ENCODE peak calls at places on chromosome 20, in seven cellular contexts. W, S, X, F, Y, V and C are unnamed samples.
A peak's percentile ranks its signal among the peaks of the same experiment; 100 is the strongest.

GRCh38 chr20:3245156-3245555 is 6.2 kb upstream of the SLC4A11 start:
- DNase-seq in S (no peak), W (no peak), X (no peak), V (no peak), Y (no peak), F (no peak), C (no peak)

GRCh38 chr20:24488064-24488799 is 18.8 kb downstream of the SYNDIG1 start:
- DNase-seq in X (no peak), Y (no peak), F (no peak), S (no peak), W (no peak), V (no peak), C (no peak)

GRCh38 chr20:17621229-17621968 is 51.5 kb downstream of the DSTN start:
- DNase-seq in Y (no peak), V (no peak), W (no peak), F (no peak), S (no peak), X (peak; percentile 5), C (no peak)

GRCh38 chr20:48205786-48206185 is 420.5 kb upstream of the SULF2 start:
- DNase-seq in F (no peak), W (no peak), Y (no peak), V (no peak), S (no peak), X (no peak), C (no peak)

GRCh38 chr20:62217913-62218773 is 1.9 kb downstream of the HRH3 start:
- DNase-seq in W (no peak), F (no peak), S (no peak), V (no peak), Y (no peak), X (no peak), C (no peak)

GRCh38 chr20:32018269-32019155 is 8.3 kb downstream of the CCM2L start:
- DNase-seq in Y (peak; percentile 58), X (peak; percentile 35), S (no peak), V (peak; percentile 98), W (peak; percentile 48), F (peak; percentile 76), C (peak; percentile 82)

GRCh38 chr20:48823960-48824497 is 3.8 kb downstream of the PREX1 start:
- DNase-seq in F (no peak), V (no peak), Y (peak; percentile 42), S (peak; percentile 49), X (no peak), W (no peak), C (no peak)

GRCh38 chr20:38883081-38883980 is 42.9 kb upstream of the FAM83D start:
- DNase-seq in W (no peak), X (peak; percentile 60), V (no peak), S (no peak), Y (no peak), F (no peak), C (peak; percentile 97)

GRCh38 chr20:64146301-64146935 is 17.8 kb upstream of the MYT1 start:
- DNase-seq in F (peak; percentile 35), W (no peak), S (no peak), X (no peak), V (no peak), Y (no peak), C (no peak)

GRCh38 chr20:61502433-61502832 is 250.4 kb downstream of the CDH4 start:
- DNase-seq in F (no peak), W (no peak), X (no peak), V (no peak), Y (no peak), S (no peak), C (no peak)

GRCh38 chr20:2729251-2729713 is 36.7 kb downstream of the EBF4 start:
- DNase-seq in V (no peak), X (no peak), W (peak; percentile 32), Y (no peak), S (no peak), F (no peak), C (no peak)

GRCh38 chr20:21518292-21518991 is 4.6 kb upstream of the NKX2-2 start:
- DNase-seq in V (no peak), W (no peak), F (no peak), Y (no peak), S (no peak), X (no peak), C (no peak)

GRCh38 chr20:483791-484644 is 21.7 kb upstream of the TBC1D20 start:
- DNase-seq in S (no peak), F (peak; percentile 68), X (peak; percentile 46), Y (no peak), W (no peak), V (no peak), C (no peak)

GRCh38 chr20:2869381-2869780 is 3.9 kb upstream of the PTPRA start:
- DNase-seq in S (no peak), X (no peak), F (no peak), V (no peak), W (no peak), Y (no peak), C (no peak)

GRCh38 chr20:35395728-35396127 is 16.0 kb downstream of the UQCC1 start:
- DNase-seq in X (peak; percentile 67), S (no peak), F (no peak), Y (peak; percentile 21), W (no peak), V (no peak), C (no peak)